ENCODE peak calls at places on chromosomes 3 and 15, in eight cellular contexts. L, E, B, P, Q, V, W and G are unnamed samples.

GRCh38 chr3:54122046-54122801 is at the start of gene CACNA2D3:
- DNase-seq in L (peak), P (peak), B (no peak), Q (no peak), V (no peak), E (no peak), W (no peak), G (no peak)

GRCh38 chr15:59993950-59994401 is 10.1 kb upstream of the FOXB1 start:
- DNase-seq in E (no peak), L (no peak), Q (no peak), V (no peak), W (no peak), P (no peak), B (no peak), G (peak)

GRCh38 chr3:132180337-132180791 is 136.8 kb upstream of the ACP3 start:
- DNase-seq in W (no peak), V (no peak), L (no peak), P (no peak), B (peak), Q (no peak), E (no peak), G (peak)

GRCh38 chr3:40191251-40191650 is 118.3 kb upstream of the EIF1B start:
- DNase-seq in L (no peak), V (no peak), Q (no peak), B (no peak), W (no peak), P (no peak), E (no peak), G (no peak)

GRCh38 chr3:70728311-70728710 is 415.9 kb upstream of the MDFIC2 start:
- DNase-seq in Q (no peak), E (no peak), P (no peak), V (no peak), L (no peak), B (peak), W (no peak), G (no peak)

GRCh38 chr15:93997071-93997658 is 234.2 kb upstream of the MCTP2 start:
- DNase-seq in Q (no peak), B (peak), W (peak), L (no peak), E (no peak), V (no peak), P (no peak), G (peak)

GRCh38 chr3:12175137-12175593 is 16.5 kb upstream of the TIMP4 start:
- DNase-seq in B (peak), V (no peak), L (no peak), P (no peak), Q (no peak), W (no peak), E (no peak), G (no peak)

GRCh38 chr3:94185753-94186152 is 122.9 kb downstream of the NSUN3 start:
- DNase-seq in B (no peak), E (no peak), V (no peak), P (no peak), Q (no peak), W (no peak), L (no peak), G (no peak)

GRCh38 chr3:155944081-155944480 is 73.6 kb downstream of the GMPS start:
- DNase-seq in E (no peak), B (peak), V (no peak), P (no peak), L (no peak), W (no peak), Q (no peak), G (no peak)

GRCh38 chr15:62280625-62281024 is 115.5 kb upstream of the C2CD4B start:
- DNase-seq in L (no peak), E (no peak), W (no peak), V (no peak), Q (no peak), P (no peak), B (no peak), G (no peak)

GRCh38 chr3:18946524-18946923 is 201.8 kb upstream of the KCNH8 start:
- DNase-seq in V (no peak), P (no peak), L (no peak), B (no peak), Q (no peak), W (no peak), E (no peak), G (peak)

GRCh38 chr3:186259612-186260383 is 102.2 kb downstream of the DGKG start:
- DNase-seq in V (peak), B (peak), L (peak), E (peak), Q (no peak), W (peak), P (peak), G (peak)

GRCh38 chr3:177463863-177464262 is 266.6 kb upstream of the TBL1XR1 start:
- DNase-seq in L (no peak), V (no peak), W (no peak), E (no peak), B (peak), P (no peak), Q (no peak), G (no peak)

GRCh38 chr15:74044267-74045110 is 37.9 kb downstream of the GOLGA6A start:
- DNase-seq in V (peak), L (no peak), W (peak), P (peak), Q (no peak), E (no peak), B (no peak), G (no peak)

GRCh38 chr3:152349397-152349796 is 80.7 kb downstream of the MBNL1 start:
- DNase-seq in V (no peak), W (no peak), E (no peak), B (peak), P (no peak), Q (no peak), L (no peak), G (no peak)

GRCh38 chr3:122810706-122811105 is 15.8 kb downstream of the SLC49A4 start:
- DNase-seq in L (no peak), Q (no peak), V (no peak), P (no peak), E (no peak), W (no peak), B (peak), G (no peak)

GRCh38 chr3:152480282-152480953 is 211.7 kb downstream of the MBNL1 start:
- DNase-seq in L (no peak), V (no peak), E (no peak), P (no peak), B (no peak), Q (no peak), W (no peak), G (no peak)

GRCh38 chr15:66831801-66832390 is 129.9 kb downstream of the SMAD6 start:
- DNase-seq in L (no peak), V (no peak), Q (peak), W (no peak), P (no peak), E (peak), B (no peak), G (no peak)

GRCh38 chr3:86785381-86785780 is 205.6 kb downstream of the VGLL3 start:
- DNase-seq in P (no peak), B (peak), E (no peak), V (no peak), Q (no peak), W (no peak), L (no peak), G (no peak)
- TF ChIP-seq CTCF in P (no peak), B (peak), E (no peak), V (peak), Q (no peak), W (peak), L (no peak), G (no peak)

GRCh38 chr3:42855547-42856380 is 19.9 kb downstream of the CYP8B1 start:
- DNase-seq in L (no peak), E (no peak), P (no peak), B (no peak), W (no peak), Q (peak), V (no peak), G (no peak)
- TF ChIP-seq POLR2A in L (no peak), E (no peak), P (no peak), B (no peak), W (no peak), Q (no peak), V (no peak), G (no peak)

GRCh38 chr3:116453676-116454346 is 8.5 kb upstream of the LSAMP start:
- DNase-seq in Q (no peak), L (no peak), W (no peak), V (no peak), P (no peak), E (no peak), B (peak), G (no peak)
- TF ChIP-seq CTCF in Q (no peak), L (no peak), W (peak), V (no peak), P (no peak), E (no peak), B (peak), G (no peak)

GRCh38 chr15:48333553-48333952 is 2.3 kb downstream of the DUT start:
- DNase-seq in W (no peak), P (no peak), L (no peak), B (no peak), V (no peak), E (no peak), Q (no peak), G (peak)

GRCh38 chr15:48331796-48332641 is 790 bp downstream of the DUT start:
- DNase-seq in P (peak), Q (peak), E (peak), B (peak), W (peak), V (peak), L (peak), G (peak)

GRCh38 chr15:48330045-48330840 is 986 bp upstream of the DUT start:
- DNase-seq in Q (no peak), B (peak), V (no peak), P (no peak), L (no peak), E (no peak), W (no peak), G (no peak)

GRCh38 chr15:48332642-48333034 is 1.4 kb downstream of the DUT start:
- DNase-seq in Q (no peak), E (no peak), L (no peak), P (no peak), V (no peak), B (no peak), W (no peak), G (peak)

GRCh38 chr15:48330855-48331795 is at the start of gene DUT:
- DNase-seq in W (peak), Q (peak), L (peak), E (peak), B (peak), P (peak), V (peak), G (peak)
- TF ChIP-seq POLR2A in W (no peak), Q (peak), L (peak), E (no peak), B (peak), P (peak), V (peak), G (peak)

GRCh38 chr3:183178833-183179549 is 16.5 kb upstream of the LAMP3 start:
- DNase-seq in Q (no peak), P (peak), L (peak), E (peak), W (peak), V (peak), B (no peak), G (peak)
- TF ChIP-seq CTCF in Q (no peak), P (peak), L (no peak), E (no peak), W (peak), V (no peak), B (peak), G (peak)

GRCh38 chr3:10196389-10197052 is 31.8 kb downstream of the IRAK2 start:
- DNase-seq in P (no peak), W (peak), B (peak), Q (no peak), E (no peak), L (peak), V (no peak), G (peak)
- TF ChIP-seq POLR2A in P (no peak), W (no peak), B (no peak), Q (no peak), E (no peak), L (no peak), V (no peak), G (no peak)

GRCh38 chr3:4666078-4666477 is 172.9 kb downstream of the ITPR1 start:
- DNase-seq in Q (no peak), P (no peak), E (no peak), B (no peak), W (no peak), V (no peak), L (no peak), G (no peak)

GRCh38 chr3:4672727-4673126 is 179.6 kb downstream of the ITPR1 start:
- DNase-seq in W (no peak), E (no peak), P (no peak), B (no peak), L (no peak), V (no peak), Q (no peak), G (no peak)

GRCh38 chr3:4674216-4674615 is 181.1 kb downstream of the ITPR1 start:
- DNase-seq in B (peak), L (no peak), Q (no peak), V (no peak), P (no peak), W (no peak), E (no peak), G (no peak)

GRCh38 chr3:4665197-4665596 is 172.0 kb downstream of the ITPR1 start:
- DNase-seq in P (no peak), B (no peak), V (no peak), Q (no peak), L (no peak), W (no peak), E (no peak), G (no peak)

DNA sequence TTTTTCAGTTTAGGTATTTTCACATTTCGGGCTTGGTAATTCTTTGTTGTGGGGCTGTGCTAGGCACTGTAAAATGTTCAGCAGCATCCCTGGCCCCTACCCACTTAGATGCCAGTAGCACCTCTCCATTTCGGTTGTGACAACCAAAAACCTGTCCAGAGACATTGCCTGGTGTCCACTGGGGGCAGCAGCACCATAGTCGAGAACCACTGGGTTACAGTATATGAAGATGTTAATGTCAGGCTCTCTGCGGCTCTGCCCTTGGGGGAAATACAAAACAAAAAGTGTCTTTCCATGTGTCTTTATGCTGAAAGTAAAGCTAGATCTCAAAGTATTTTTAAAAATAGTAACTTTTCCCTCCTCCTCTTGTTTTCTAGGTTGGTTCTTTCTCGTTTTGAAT is 177.2 kb downstream of the ITPR1 start:
- DNase-seq in B (no peak), L (no peak), E (no peak), Q (no peak), P (no peak), V (no peak), W (no peak), G (peak)
- TF ChIP-seq CTCF in B (peak), L (no peak), E (no peak), Q (no peak), P (no peak), V (peak), W (peak), G (peak)

DNA sequence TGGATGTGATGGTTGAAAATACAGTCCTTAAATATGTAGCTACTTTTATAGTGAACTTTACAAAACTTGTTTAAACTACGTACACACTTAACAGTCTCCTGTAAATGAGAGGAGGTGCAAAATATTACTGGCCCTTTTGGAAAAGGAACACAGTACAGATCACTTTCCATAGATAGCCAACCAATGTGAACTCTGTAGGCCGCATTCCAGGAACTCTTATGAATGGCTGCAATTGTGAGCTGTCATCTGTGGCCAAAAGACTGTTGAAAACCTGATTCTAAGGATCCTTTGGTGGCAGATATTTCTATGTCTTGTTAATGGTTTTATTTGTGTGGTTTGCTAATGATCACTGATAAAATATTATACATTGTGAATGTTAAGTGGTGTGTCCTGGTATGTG is 6.2 kb downstream of the TSC22D2 start:
- DNase-seq in P (no peak), L (no peak), E (no peak), V (no peak), Q (no peak), B (peak), W (no peak), G (no peak)
- TF ChIP-seq POLR2A in P (no peak), L (no peak), E (no peak), V (no peak), Q (no peak), B (no peak), W (no peak), G (no peak)

GRCh38 chr15:91099616-91100560 is at the start of gene SV2B:
- DNase-seq in V (no peak), B (peak), L (no peak), E (peak), Q (no peak), P (peak), W (peak), G (peak)
- TF ChIP-seq CTCF in V (no peak), B (peak), L (no peak), E (no peak), Q (peak), P (no peak), W (no peak), G (no peak)

DNA sequence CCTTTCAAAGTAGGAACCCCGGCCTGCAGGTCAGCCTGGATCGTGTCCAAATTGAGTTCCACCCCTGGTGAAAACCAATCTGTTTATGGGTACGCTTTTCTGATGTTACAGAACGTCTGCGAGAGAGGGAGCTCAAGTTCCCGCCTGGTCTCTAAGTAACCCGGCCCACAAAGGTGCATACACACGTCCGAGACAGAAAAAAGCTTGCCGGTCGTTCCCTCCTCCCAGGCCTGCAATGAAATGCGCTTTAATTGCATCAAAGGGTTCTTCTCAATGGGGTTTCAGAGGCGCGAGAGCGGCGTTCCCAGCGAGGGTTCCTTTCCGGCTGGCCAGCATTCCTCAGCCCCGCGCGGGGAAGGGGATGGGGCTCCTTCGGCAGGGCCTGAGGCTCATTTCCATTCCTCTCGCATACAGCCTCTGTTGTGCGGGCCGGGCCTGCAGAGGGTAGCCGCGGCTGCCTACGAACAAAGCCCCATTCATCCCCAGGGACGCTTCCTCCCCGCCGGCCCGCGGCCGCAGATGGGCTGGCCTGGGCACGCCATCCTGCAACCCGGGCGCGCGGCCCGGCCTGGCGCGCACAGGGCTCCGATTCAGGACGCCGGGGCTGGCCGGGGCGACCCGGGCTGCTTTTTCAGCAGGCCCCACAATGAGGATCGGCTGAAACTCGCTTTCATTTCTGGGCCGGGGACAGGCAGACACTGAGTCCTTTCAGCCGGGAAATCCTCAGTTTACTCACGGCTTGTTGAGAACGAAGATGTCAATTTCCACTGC is 138.3 kb downstream of the TMCO5A start:
- DNase-seq in B (peak), W (peak), E (peak), Q (peak), L (peak), V (peak), P (peak), G (peak)
- TF ChIP-seq POLR2A in B (no peak), W (no peak), E (no peak), Q (no peak), L (peak), V (peak), P (no peak), G (no peak)